ENCODE peak calls at places on chromosomes 5 and 9, in five cellular contexts. One of them, this sample, is unnamed. For H3K27me3, the result is how much of the 10 kb centered on the place peaks cover.

GRCh38 chr5:135626636-135627035 is 47.8 kb upstream of the CXCL14 start:
- DNase-seq in HepG2: no peak
- DNase-seq in esophagus muscularis mucosa: no peak
- DNase-seq in sigmoid colon: no peak
- DNase-seq in transverse colon: no peak
- DNase-seq in this sample: no peak

GRCh38 chr9:96048116-96048953 is 172.8 kb downstream of the ERCC6L2 start:
- DNase-seq in HepG2: peak
- DNase-seq in esophagus muscularis mucosa: no peak
- DNase-seq in sigmoid colon: no peak
- DNase-seq in transverse colon: no peak
- DNase-seq in this sample: no peak

GRCh38 chr5:15286659-15287058 is 213.3 kb upstream of the FBXL7 start:
- DNase-seq in HepG2: no peak
- DNase-seq in esophagus muscularis mucosa: no peak
- DNase-seq in sigmoid colon: no peak
- DNase-seq in transverse colon: no peak
- DNase-seq in this sample: no peak

GRCh38 chr5:1167361-1167727 is 34.1 kb upstream of the SLC6A19 start:
- DNase-seq in HepG2: no peak
- DNase-seq in esophagus muscularis mucosa: no peak
- DNase-seq in sigmoid colon: no peak
- DNase-seq in transverse colon: no peak
- DNase-seq in this sample: no peak

GRCh38 chr5:151492729-151493128 is 45.3 kb downstream of the SLC36A1 start:
- DNase-seq in HepG2: no peak
- DNase-seq in esophagus muscularis mucosa: no peak
- DNase-seq in sigmoid colon: no peak
- DNase-seq in transverse colon: no peak
- DNase-seq in this sample: no peak

GRCh38 chr5:13553896-13554295 is 390.6 kb downstream of the DNAH5 start:
- DNase-seq in HepG2: no peak
- DNase-seq in esophagus muscularis mucosa: no peak
- DNase-seq in sigmoid colon: no peak
- DNase-seq in transverse colon: no peak
- DNase-seq in this sample: no peak

GRCh38 chr9:128887049-128887448 is 5.1 kb downstream of the LRRC8A start:
- DNase-seq in HepG2: no peak
- DNase-seq in esophagus muscularis mucosa: no peak
- DNase-seq in sigmoid colon: no peak
- DNase-seq in transverse colon: no peak
- DNase-seq in this sample: no peak

GRCh38 chr9:15717290-15717689 is 164.4 kb downstream of the CCDC171 start:
- DNase-seq in HepG2: no peak
- DNase-seq in esophagus muscularis mucosa: no peak
- DNase-seq in sigmoid colon: no peak
- DNase-seq in transverse colon: no peak
- DNase-seq in this sample: no peak

GRCh38 chr5:172002310-172002709 is 4.1 kb downstream of the FBXW11 start:
- DNase-seq in HepG2: peak
- DNase-seq in esophagus muscularis mucosa: no peak
- DNase-seq in sigmoid colon: no peak
- DNase-seq in transverse colon: no peak
- DNase-seq in this sample: no peak

GRCh38 chr9:93931905-93932304 is 23.2 kb downstream of the BARX1 start:
- DNase-seq in HepG2: no peak
- DNase-seq in esophagus muscularis mucosa: no peak
- DNase-seq in sigmoid colon: no peak
- DNase-seq in transverse colon: no peak
- DNase-seq in this sample: no peak

GRCh38 chr5:125227333-125228075 is 481.1 kb upstream of the ZNF608 start:
- DNase-seq in HepG2: no peak
- DNase-seq in esophagus muscularis mucosa: no peak
- DNase-seq in sigmoid colon: no peak
- DNase-seq in transverse colon: peak
- DNase-seq in this sample: no peak

GRCh38 chr9:129338701-129339445 is 160.8 kb upstream of the IER5L start:
- DNase-seq in HepG2: no peak
- DNase-seq in esophagus muscularis mucosa: no peak
- DNase-seq in sigmoid colon: no peak
- DNase-seq in transverse colon: no peak
- DNase-seq in this sample: no peak

GRCh38 chr9:113955076-113955752 is 79.1 kb downstream of the ZNF618 start:
- DNase-seq in HepG2: no peak
- DNase-seq in esophagus muscularis mucosa: no peak
- DNase-seq in sigmoid colon: no peak
- DNase-seq in transverse colon: no peak
- DNase-seq in this sample: no peak

GRCh38 chr5:103094737-103095136 is 25.2 kb downstream of the GIN1 start:
- DNase-seq in HepG2: peak
- DNase-seq in esophagus muscularis mucosa: no peak
- DNase-seq in sigmoid colon: no peak
- DNase-seq in transverse colon: no peak
- DNase-seq in this sample: no peak

GRCh38 chr9:38671748-38672147 is 48.2 kb downstream of the FAM240B start:
- DNase-seq in HepG2: no peak
- DNase-seq in esophagus muscularis mucosa: no peak
- DNase-seq in sigmoid colon: no peak
- DNase-seq in transverse colon: no peak
- DNase-seq in this sample: no peak

GRCh38 chr5:60092671-60093422 is 199.3 kb upstream of the PDE4D start:
- DNase-seq in HepG2: peak
- DNase-seq in esophagus muscularis mucosa: no peak
- DNase-seq in sigmoid colon: no peak
- DNase-seq in transverse colon: no peak
- DNase-seq in this sample: no peak
- H3K27me3 ChIP-seq in HepG2: under half
- H3K27me3 ChIP-seq in esophagus muscularis mucosa: under half
- H3K27me3 ChIP-seq in sigmoid colon: under half
- H3K27me3 ChIP-seq in transverse colon: under half
- H3K27me3 ChIP-seq in this sample: under half

GRCh38 chr5:90529234-90529938 is at the start of gene LYSMD3:
- DNase-seq in HepG2: peak
- DNase-seq in esophagus muscularis mucosa: peak
- DNase-seq in sigmoid colon: peak
- DNase-seq in transverse colon: peak
- DNase-seq in this sample: peak
- TF ChIP-seq EP300 in HepG2: no peak
- TF ChIP-seq EP300 in esophagus muscularis mucosa: peak
- TF ChIP-seq EP300 in sigmoid colon: no peak
- TF ChIP-seq EP300 in transverse colon: no peak
- TF ChIP-seq EP300 in this sample: no peak

DNA sequence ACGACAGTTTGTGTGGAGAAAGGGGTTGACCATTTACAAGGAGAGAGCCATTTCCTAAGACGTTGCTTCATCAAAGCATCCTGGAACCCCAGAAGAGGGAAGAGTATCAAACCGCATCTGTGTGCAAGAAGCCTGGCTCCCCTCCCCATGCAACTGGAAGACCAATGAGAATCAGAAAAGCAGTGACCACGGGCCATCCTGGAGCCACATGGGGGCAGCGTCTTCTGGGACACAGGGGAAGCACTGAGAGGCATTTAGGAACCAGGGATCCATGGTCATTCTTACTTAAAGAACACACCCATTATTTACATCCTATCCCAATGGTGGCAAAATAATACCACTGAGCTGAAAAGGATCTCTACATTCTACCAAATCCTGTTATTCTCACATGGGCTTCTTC is 29.3 kb downstream of the SEMA5A start:
- DNase-seq in HepG2: no peak
- DNase-seq in esophagus muscularis mucosa: no peak
- DNase-seq in sigmoid colon: no peak
- DNase-seq in transverse colon: no peak
- DNase-seq in this sample: no peak
- H3K27me3 ChIP-seq in HepG2: under half
- H3K27me3 ChIP-seq in esophagus muscularis mucosa: under half
- H3K27me3 ChIP-seq in sigmoid colon: under half
- H3K27me3 ChIP-seq in transverse colon: under half
- H3K27me3 ChIP-seq in this sample: under half

GRCh38 chr9:68533678-68534077 is 7.0 kb downstream of the TMEM252 start:
- DNase-seq in HepG2: no peak
- DNase-seq in esophagus muscularis mucosa: no peak
- DNase-seq in sigmoid colon: no peak
- DNase-seq in transverse colon: no peak
- DNase-seq in this sample: no peak

DNA sequence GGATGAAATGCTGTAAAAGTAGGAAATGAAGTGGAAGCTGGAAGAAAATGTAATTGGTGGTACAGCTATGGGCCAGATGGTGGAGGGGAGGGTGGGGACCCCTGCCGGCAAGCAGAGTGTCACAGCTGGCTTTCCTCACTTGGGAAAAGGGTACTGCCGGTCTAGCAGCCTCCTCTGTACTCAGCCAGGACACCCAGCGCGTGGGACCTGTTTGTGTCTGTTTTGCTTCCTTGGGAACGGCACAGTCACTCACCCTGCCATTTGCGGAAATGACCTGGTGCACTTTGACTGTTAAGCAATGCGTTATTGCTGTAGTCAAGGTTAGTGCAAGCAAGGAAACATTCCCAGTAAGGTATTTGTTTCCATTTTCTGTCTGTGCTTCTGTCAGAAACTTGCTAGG is 10.1 kb downstream of the TMEM252 start:
- DNase-seq in HepG2: peak
- DNase-seq in esophagus muscularis mucosa: no peak
- DNase-seq in sigmoid colon: peak
- DNase-seq in transverse colon: peak
- DNase-seq in this sample: peak
- TF ChIP-seq EP300 in HepG2: no peak
- TF ChIP-seq EP300 in esophagus muscularis mucosa: peak
- TF ChIP-seq EP300 in sigmoid colon: peak
- TF ChIP-seq EP300 in transverse colon: peak
- TF ChIP-seq EP300 in this sample: no peak